ENCODE peak calls at places on chromosome 12, in eight cellular contexts. T, R, P, L, X, U, Z and D are unnamed samples.
A peak's percentile ranks its signal among the peaks of the same experiment; 100 is the strongest.

GRCh38 chr12:62957233-62957953 is 22.4 kb upstream of the PPM1H start:
- DNase-seq in X (no peak), L (no peak), R (no peak), Z (no peak), T (no peak), U (no peak), P (no peak), D (no peak)

GRCh38 chr12:6430124-6430989 is 14.4 kb upstream of the CD27 start:
- DNase-seq in R (peak; percentile 40), Z (no peak), U (peak; percentile 25), P (peak; percentile 95), L (peak; percentile 93), T (peak; percentile 92), X (peak; percentile 41), D (peak; percentile 73)

GRCh38 chr12:51403159-51403558 is 12.0 kb upstream of the GALNT6 start:
- DNase-seq in L (no peak), Z (no peak), U (no peak), T (no peak), X (no peak), R (no peak), P (no peak), D (no peak)

GRCh38 chr12:40733871-40734270 is 41.6 kb downstream of the CNTN1 start:
- DNase-seq in R (no peak), X (no peak), U (no peak), L (no peak), Z (no peak), T (no peak), P (no peak), D (no peak)

GRCh38 chr12:29782821-29783772 is 645 bp downstream of the TMTC1 start:
- DNase-seq in U (no peak), L (no peak), X (no peak), R (peak; percentile 26), Z (no peak), T (peak; percentile 79), P (peak; percentile 84), D (no peak)

GRCh38 chr12:121190523-121191031 is 19.4 kb upstream of the P2RX4 start:
- DNase-seq in U (no peak), X (no peak), R (no peak), T (no peak), P (no peak), Z (no peak), L (no peak), D (no peak)

GRCh38 chr12:78473136-78473535 is 391.4 kb upstream of the SYT1 start:
- DNase-seq in U (no peak), P (no peak), X (no peak), L (no peak), Z (no peak), R (no peak), T (no peak), D (no peak)

GRCh38 chr12:98532687-98533304 is 17.4 kb downstream of the TMPO start:
- DNase-seq in Z (no peak), P (no peak), U (no peak), X (peak; percentile 63), L (peak; percentile 49), T (no peak), R (no peak), D (peak; percentile 40)

GRCh38 chr12:103279444-103279843 is 216.3 kb downstream of the C12orf42 start:
- DNase-seq in P (no peak), R (no peak), X (no peak), T (no peak), Z (no peak), L (no peak), U (no peak), D (peak; percentile 8)

GRCh38 chr12:127324681-127325080 is 942.3 kb upstream of the TMEM132C start:
- DNase-seq in T (no peak), U (no peak), Z (no peak), P (no peak), R (no peak), X (no peak), L (no peak), D (no peak)

GRCh38 chr12:101042211-101042610 is 167.8 kb downstream of the SLC5A8 start:
- DNase-seq in P (no peak), R (peak; percentile 44), U (no peak), T (no peak), L (no peak), Z (no peak), X (no peak), D (no peak)

GRCh38 chr12:24537241-24537860 is 411.6 kb downstream of the BCAT1 start:
- DNase-seq in U (no peak), L (no peak), P (no peak), X (no peak), T (no peak), Z (no peak), R (no peak), D (no peak)

GRCh38 chr12:65631621-65632111 is 192.6 kb upstream of the HMGA2 start:
- DNase-seq in U (no peak), T (no peak), P (no peak), X (no peak), R (no peak), Z (no peak), L (peak; percentile 58), D (no peak)

GRCh38 chr12:51985136-51985835 is 21.5 kb upstream of the TAMALIN start:
- DNase-seq in P (no peak), X (no peak), T (no peak), R (no peak), Z (no peak), U (no peak), L (no peak), D (no peak)

GRCh38 chr12:102118874-102119273 is 1.0 kb downstream of the NUP37 start:
- DNase-seq in X (no peak), Z (no peak), U (no peak), P (no peak), L (no peak), T (no peak), R (no peak), D (no peak)

GRCh38 chr12:92036061-92036620 is 109.5 kb downstream of the BTG1 start:
- DNase-seq in T (no peak), P (no peak), R (no peak), Z (no peak), X (no peak), U (no peak), L (no peak), D (no peak)
- H3K4me1 ChIP-seq in T (peaks cover 30% of the 10 kb centered on the region), P (no peaks in the 10 kb centered on the region), R (peaks cover 28% of the 10 kb centered on the region), Z (peaks cover 88% of the 10 kb centered on the region), X (peaks cover 62% of the 10 kb centered on the region), U (peaks cover 78% of the 10 kb centered on the region), L (peaks cover 23% of the 10 kb centered on the region), D (peaks cover 84% of the 10 kb centered on the region)

DNA sequence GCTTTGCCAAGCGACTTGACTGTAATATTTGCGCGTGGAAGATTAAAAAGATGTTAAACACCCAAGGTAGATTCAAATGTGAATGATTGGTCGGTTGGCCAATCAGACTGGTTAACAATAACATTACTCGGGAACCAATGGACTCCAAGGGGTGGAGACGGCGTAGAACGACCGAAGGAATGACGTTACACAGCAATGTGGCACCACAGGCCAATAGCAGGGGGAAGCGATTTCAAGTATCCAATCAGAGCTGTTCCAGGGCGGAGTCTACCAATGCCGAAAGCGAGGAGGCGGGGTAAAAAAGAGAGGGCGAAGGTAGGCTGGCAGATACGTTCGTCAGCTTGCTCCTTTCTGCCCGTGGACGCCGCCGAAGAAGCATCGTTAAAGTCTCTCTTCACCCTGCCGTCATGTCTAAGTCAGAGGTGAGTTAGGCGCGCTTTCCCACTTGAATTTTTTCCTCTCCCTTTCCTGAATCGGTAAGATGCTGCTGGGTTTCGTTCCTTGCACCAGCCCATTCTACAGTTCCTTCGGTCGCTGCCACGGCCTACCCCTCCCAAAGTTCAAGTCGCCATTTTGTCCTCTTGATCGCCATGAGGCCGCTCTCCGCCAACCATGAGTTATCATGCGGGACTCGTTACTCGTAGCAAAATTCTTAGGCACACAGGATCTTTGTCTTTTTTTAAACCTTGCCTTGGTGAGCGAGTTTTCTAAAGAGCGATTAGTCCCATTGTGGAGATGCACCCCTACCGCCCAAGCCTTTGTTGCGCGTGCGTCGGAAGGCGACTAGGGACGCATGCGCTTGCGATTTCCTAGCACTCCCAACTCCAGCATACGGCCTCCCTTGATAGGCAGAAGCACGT is at the start of gene HNRNPA1:
- DNase-seq in T (peak; percentile 99), Z (peak; percentile 88), P (peak; percentile 94), L (peak; percentile 99), U (peak; percentile 86), X (peak; percentile 100), R (peak; percentile 98), D (peak; percentile 94)
- H3K4me1 ChIP-seq in T (peaks cover 52% of the 10 kb centered on the region), Z (peaks cover 59% of the 10 kb centered on the region), P (no peaks in the 10 kb centered on the region), L (peaks cover 29% of the 10 kb centered on the region), U (peaks cover 67% of the 10 kb centered on the region), X (peaks cover 63% of the 10 kb centered on the region), R (peaks cover 23% of the 10 kb centered on the region), D (peaks cover 80% of the 10 kb centered on the region)

DNA sequence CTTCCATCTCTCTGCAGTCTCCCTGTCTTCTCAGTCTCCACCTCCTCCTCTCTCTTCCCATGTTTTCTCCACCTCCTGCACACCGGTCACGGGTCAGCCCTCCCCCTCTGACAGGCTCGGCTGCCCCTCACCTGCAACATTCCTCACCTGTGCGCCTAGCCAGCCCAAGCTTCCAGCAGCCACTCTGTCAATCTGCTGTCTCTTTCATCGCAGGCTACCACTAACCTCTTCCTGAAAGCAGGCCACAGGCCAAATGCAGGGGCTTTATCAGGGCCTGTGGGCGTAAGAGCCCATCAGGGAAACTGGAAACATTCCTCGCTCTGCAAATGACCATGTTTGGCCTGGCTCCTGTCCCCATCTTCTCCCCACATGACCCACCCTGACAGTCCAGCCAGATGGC is 34.5 kb downstream of the CMKLR1 start:
- DNase-seq in P (no peak), L (no peak), Z (no peak), X (no peak), U (no peak), R (no peak), T (no peak), D (no peak)
- H3K4me1 ChIP-seq in P (peaks cover 2% of the 10 kb centered on the region), L (peaks cover 13% of the 10 kb centered on the region), Z (peaks cover 23% of the 10 kb centered on the region), X (no peaks in the 10 kb centered on the region), U (peaks cover 14% of the 10 kb centered on the region), R (peaks cover 4% of the 10 kb centered on the region), T (peaks cover 63% of the 10 kb centered on the region), D (peaks cover 55% of the 10 kb centered on the region)

GRCh38 chr12:12518919-12519318 is 43.7 kb downstream of the DUSP16 start:
- DNase-seq in X (no peak), L (no peak), P (no peak), R (no peak), T (no peak), U (no peak), Z (no peak), D (no peak)

GRCh38 chr12:12521044-12521485 is 41.6 kb downstream of the DUSP16 start:
- DNase-seq in U (no peak), T (no peak), L (no peak), Z (no peak), X (no peak), P (no peak), R (no peak), D (no peak)

GRCh38 chr12:12520278-12520677 is 42.4 kb downstream of the DUSP16 start:
- DNase-seq in U (no peak), X (no peak), Z (no peak), T (no peak), P (no peak), R (no peak), L (no peak), D (no peak)

GRCh38 chr12:12518464-12518845 is 44.2 kb downstream of the DUSP16 start:
- DNase-seq in P (no peak), X (no peak), Z (no peak), U (no peak), R (no peak), T (no peak), L (no peak), D (no peak)

DNA sequence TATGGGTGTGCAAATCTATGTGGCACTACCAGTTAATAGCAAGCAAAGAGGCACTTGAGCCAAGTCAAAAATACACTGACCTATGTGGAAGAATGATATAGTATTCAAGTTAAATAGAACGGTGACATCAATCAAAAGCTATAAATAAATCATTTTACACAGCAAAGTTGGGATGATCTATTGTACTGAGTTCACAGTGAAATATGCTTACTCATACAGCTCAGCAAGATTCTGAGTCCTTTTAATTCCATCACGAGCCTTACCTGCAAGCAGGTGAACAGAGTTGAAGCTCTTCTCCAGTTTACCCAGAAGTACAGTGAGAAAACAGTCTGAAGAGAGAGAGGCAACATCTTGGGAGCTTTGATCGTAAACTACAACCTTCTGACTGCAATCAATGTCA is 43.1 kb downstream of the DUSP16 start:
- DNase-seq in U (no peak), L (no peak), T (no peak), R (no peak), P (no peak), X (no peak), Z (no peak), D (no peak)
- H3K4me1 ChIP-seq in U (no peaks in the 10 kb centered on the region), L (peaks cover 28% of the 10 kb centered on the region), T (peaks cover 13% of the 10 kb centered on the region), R (no peaks in the 10 kb centered on the region), P (peaks cover 6% of the 10 kb centered on the region), X (no peaks in the 10 kb centered on the region), Z (no peaks in the 10 kb centered on the region), D (peaks cover 60% of the 10 kb centered on the region)